ENCODE peak calls at places on chromosomes 13 and 19, in four cellular contexts. One of them, this sample, is unnamed.

GRCh38 chr13:52955505-52955904 is 73.1 kb upstream of the OLFM4 start:
- DNase-seq in SK-N-SH: no peak
- DNase-seq in HepG2: no peak
- DNase-seq in GM12878: no peak
- DNase-seq in this sample: peak; percentile 66

GRCh38 chr19:38523319-38523718 is 89.8 kb downstream of the RYR1 start:
- DNase-seq in HepG2: no peak
- DNase-seq in SK-N-SH: no peak
- DNase-seq in GM12878: no peak
- DNase-seq in this sample: no peak

GRCh38 chr13:97273341-97273831 is 51.3 kb downstream of the MBNL2 start:
- DNase-seq in GM12878: no peak
- DNase-seq in SK-N-SH: no peak
- DNase-seq in HepG2: no peak
- DNase-seq in this sample: no peak

GRCh38 chr19:54162884-54163283 is 3.4 kb upstream of the LENG1 start:
- DNase-seq in GM12878: no peak
- DNase-seq in HepG2: no peak
- DNase-seq in SK-N-SH: no peak
- DNase-seq in this sample: no peak

GRCh38 chr19:13408889-13409518 is 97.3 kb downstream of the CACNA1A start:
- DNase-seq in HepG2: no peak
- DNase-seq in SK-N-SH: no peak
- DNase-seq in GM12878: no peak
- DNase-seq in this sample: no peak

GRCh38 chr13:19586904-19587634 is 25.7 kb upstream of the TPTE2 start:
- DNase-seq in GM12878: peak; percentile 65
- DNase-seq in HepG2: peak; percentile 65
- DNase-seq in SK-N-SH: peak; percentile 52
- DNase-seq in this sample: no peak

GRCh38 chr13:74794147-74794546 is 659.9 kb upstream of the KLF12 start:
- DNase-seq in GM12878: no peak
- DNase-seq in HepG2: no peak
- DNase-seq in SK-N-SH: no peak
- DNase-seq in this sample: no peak

GRCh38 chr19:38049105-38049649 is 142.2 kb downstream of the SIPA1L3 start:
- DNase-seq in SK-N-SH: no peak
- DNase-seq in GM12878: peak; percentile 93
- DNase-seq in HepG2: no peak
- DNase-seq in this sample: no peak

GRCh38 chr13:92573467-92574057 is 653.0 kb upstream of the GPC6 start:
- DNase-seq in HepG2: peak; percentile 44
- DNase-seq in GM12878: no peak
- DNase-seq in SK-N-SH: peak; percentile 2
- DNase-seq in this sample: peak; percentile 48

GRCh38 chr13:52848455-52849190 is at the start of gene PCDH8:
- DNase-seq in SK-N-SH: peak; percentile 93
- DNase-seq in GM12878: no peak
- DNase-seq in HepG2: no peak
- DNase-seq in this sample: peak; percentile 94

GRCh38 chr13:40770609-40770933 is 419 bp downstream of the MRPS31 start:
- DNase-seq in GM12878: no peak
- DNase-seq in HepG2: no peak
- DNase-seq in SK-N-SH: no peak
- DNase-seq in this sample: no peak

GRCh38 chr13:44575741-44576395 is at the start of gene TSC22D1:
- DNase-seq in SK-N-SH: peak; percentile 54
- DNase-seq in GM12878: no peak
- DNase-seq in HepG2: no peak
- DNase-seq in this sample: no peak

GRCh38 chr13:71865858-71866172 is 1.2 kb downstream of the DACH1 start:
- DNase-seq in HepG2: no peak
- DNase-seq in SK-N-SH: peak; percentile 65
- DNase-seq in GM12878: no peak
- DNase-seq in this sample: no peak

GRCh38 chr19:10227215-10227971 is 3.7 kb downstream of the S1PR2 start:
- DNase-seq in SK-N-SH: peak; percentile 74
- DNase-seq in GM12878: no peak
- DNase-seq in HepG2: no peak
- DNase-seq in this sample: no peak

GRCh38 chr19:20287070-20287469 is 120.1 kb downstream of the ZNF486 start:
- DNase-seq in GM12878: no peak
- DNase-seq in SK-N-SH: no peak
- DNase-seq in HepG2: no peak
- DNase-seq in this sample: no peak

GRCh38 chr19:54434862-54435174 is 14.2 kb upstream of the LENG8 start:
- DNase-seq in SK-N-SH: peak; percentile 10
- DNase-seq in HepG2: no peak
- DNase-seq in GM12878: no peak
- DNase-seq in this sample: no peak

GRCh38 chr19:33947565-33947964 is 150.9 kb downstream of the KCTD15 start:
- DNase-seq in GM12878: no peak
- DNase-seq in HepG2: no peak
- DNase-seq in SK-N-SH: no peak
- DNase-seq in this sample: no peak

GRCh38 chr13:23069571-23069970 is 111.2 kb upstream of the SGCG start:
- DNase-seq in GM12878: no peak
- DNase-seq in SK-N-SH: no peak
- DNase-seq in HepG2: no peak
- DNase-seq in this sample: no peak

GRCh38 chr19:14492756-14493337 is 3.1 kb downstream of the GIPC1 start:
- DNase-seq in SK-N-SH: no peak
- DNase-seq in HepG2: no peak
- DNase-seq in GM12878: no peak
- DNase-seq in this sample: no peak

GRCh38 chr13:25973085-25973484 is 78.7 kb downstream of the SHISA2 start:
- DNase-seq in HepG2: no peak
- DNase-seq in SK-N-SH: no peak
- DNase-seq in GM12878: no peak
- DNase-seq in this sample: no peak

GRCh38 chr19:5436948-5437306 is 18.3 kb upstream of the ZNRF4 start:
- DNase-seq in GM12878: no peak
- DNase-seq in SK-N-SH: no peak
- DNase-seq in HepG2: no peak
- DNase-seq in this sample: no peak

GRCh38 chr19:5436101-5436947 is 18.9 kb upstream of the ZNRF4 start:
- DNase-seq in HepG2: no peak
- DNase-seq in SK-N-SH: peak; percentile 99
- DNase-seq in GM12878: no peak
- DNase-seq in this sample: peak; percentile 68

GRCh38 chr19:5440299-5440698 is 14.9 kb upstream of the ZNRF4 start:
- DNase-seq in SK-N-SH: no peak
- DNase-seq in GM12878: no peak
- DNase-seq in HepG2: no peak
- DNase-seq in this sample: no peak

GRCh38 chr19:5435642-5436017 is 19.6 kb upstream of the ZNRF4 start:
- DNase-seq in GM12878: no peak
- DNase-seq in HepG2: no peak
- DNase-seq in SK-N-SH: no peak
- DNase-seq in this sample: no peak

GRCh38 chr19:5439452-5439851 is 15.8 kb upstream of the ZNRF4 start:
- DNase-seq in HepG2: no peak
- DNase-seq in SK-N-SH: no peak
- DNase-seq in GM12878: no peak
- DNase-seq in this sample: no peak
- TF ChIP-seq TCF12 in HepG2: no peak
- TF ChIP-seq TCF12 in SK-N-SH: no peak
- TF ChIP-seq TCF12 in GM12878: no peak
- TF ChIP-seq TCF12 in this sample: no peak

GRCh38 chr19:4712771-4713170 is 10.9 kb downstream of the DPP9 start:
- DNase-seq in GM12878: no peak
- DNase-seq in HepG2: no peak
- DNase-seq in SK-N-SH: peak; percentile 18
- DNase-seq in this sample: no peak
- TF ChIP-seq TCF12 in GM12878: no peak
- TF ChIP-seq TCF12 in HepG2: no peak
- TF ChIP-seq TCF12 in SK-N-SH: no peak
- TF ChIP-seq TCF12 in this sample: no peak

GRCh38 chr13:79108914-79109643 is 297.0 kb downstream of the RBM26 start:
- DNase-seq in SK-N-SH: no peak
- DNase-seq in HepG2: no peak
- DNase-seq in GM12878: peak; percentile 16
- DNase-seq in this sample: no peak
- TF ChIP-seq TCF12 in SK-N-SH: no peak
- TF ChIP-seq TCF12 in HepG2: no peak
- TF ChIP-seq TCF12 in GM12878: no peak
- TF ChIP-seq TCF12 in this sample: no peak

GRCh38 chr19:42114412-42114811 is 17.8 kb downstream of the POU2F2 start:
- DNase-seq in SK-N-SH: no peak
- DNase-seq in HepG2: no peak
- DNase-seq in GM12878: peak; percentile 50
- DNase-seq in this sample: no peak
- TF ChIP-seq TCF12 in SK-N-SH: no peak
- TF ChIP-seq TCF12 in HepG2: no peak
- TF ChIP-seq TCF12 in GM12878: peak; percentile 80
- TF ChIP-seq TCF12 in this sample: no peak

GRCh38 chr13:51639171-51639570 is 54.9 kb downstream of the WDFY2 start:
- DNase-seq in HepG2: no peak
- DNase-seq in GM12878: no peak
- DNase-seq in SK-N-SH: no peak
- DNase-seq in this sample: no peak
- TF ChIP-seq TCF12 in HepG2: no peak
- TF ChIP-seq TCF12 in GM12878: no peak
- TF ChIP-seq TCF12 in SK-N-SH: no peak
- TF ChIP-seq TCF12 in this sample: no peak

GRCh38 chr13:111519490-111520170 is 199.2 kb downstream of the TEX29 start:
- DNase-seq in HepG2: no peak
- DNase-seq in GM12878: no peak
- DNase-seq in SK-N-SH: no peak
- DNase-seq in this sample: no peak
- TF ChIP-seq TCF12 in HepG2: no peak
- TF ChIP-seq TCF12 in GM12878: no peak
- TF ChIP-seq TCF12 in SK-N-SH: no peak
- TF ChIP-seq TCF12 in this sample: no peak

GRCh38 chr19:45470147-45471081 is 2.6 kb downstream of the FOSB start:
- DNase-seq in SK-N-SH: no peak
- DNase-seq in GM12878: no peak
- DNase-seq in HepG2: no peak
- DNase-seq in this sample: no peak

GRCh38 chr19:45472557-45473365 is 5.0 kb downstream of the FOSB start:
- DNase-seq in SK-N-SH: no peak
- DNase-seq in HepG2: no peak
- DNase-seq in GM12878: no peak
- DNase-seq in this sample: no peak

GRCh38 chr19:45469835-45470146 is 2.0 kb downstream of the FOSB start:
- DNase-seq in HepG2: peak; percentile 85
- DNase-seq in SK-N-SH: peak; percentile 93
- DNase-seq in GM12878: no peak
- DNase-seq in this sample: no peak

GRCh38 chr19:45473366-45474190 is 5.8 kb downstream of the FOSB start:
- DNase-seq in SK-N-SH: no peak
- DNase-seq in HepG2: no peak
- DNase-seq in GM12878: no peak
- DNase-seq in this sample: no peak

GRCh38 chr19:45471866-45472556 is 4.2 kb downstream of the FOSB start:
- DNase-seq in HepG2: no peak
- DNase-seq in SK-N-SH: no peak
- DNase-seq in GM12878: no peak
- DNase-seq in this sample: no peak
- TF ChIP-seq TCF12 in HepG2: no peak
- TF ChIP-seq TCF12 in SK-N-SH: no peak
- TF ChIP-seq TCF12 in GM12878: no peak
- TF ChIP-seq TCF12 in this sample: no peak

GRCh38 chr19:45474191-45474940 is 6.6 kb downstream of the FOSB start:
- DNase-seq in SK-N-SH: no peak
- DNase-seq in HepG2: no peak
- DNase-seq in GM12878: no peak
- DNase-seq in this sample: no peak

GRCh38 chr19:45469132-45469834 is 1.5 kb downstream of the FOSB start:
- DNase-seq in GM12878: peak; percentile 78
- DNase-seq in HepG2: peak; percentile 87
- DNase-seq in SK-N-SH: peak; percentile 92
- DNase-seq in this sample: no peak

GRCh38 chr19:45468159-45468651 is 409 bp downstream of the FOSB start:
- DNase-seq in SK-N-SH: no peak
- DNase-seq in GM12878: no peak
- DNase-seq in HepG2: no peak
- DNase-seq in this sample: no peak

GRCh38 chr19:45468803-45469131 is 971 bp downstream of the FOSB start:
- DNase-seq in HepG2: no peak
- DNase-seq in SK-N-SH: no peak
- DNase-seq in GM12878: no peak
- DNase-seq in this sample: no peak

DNA sequence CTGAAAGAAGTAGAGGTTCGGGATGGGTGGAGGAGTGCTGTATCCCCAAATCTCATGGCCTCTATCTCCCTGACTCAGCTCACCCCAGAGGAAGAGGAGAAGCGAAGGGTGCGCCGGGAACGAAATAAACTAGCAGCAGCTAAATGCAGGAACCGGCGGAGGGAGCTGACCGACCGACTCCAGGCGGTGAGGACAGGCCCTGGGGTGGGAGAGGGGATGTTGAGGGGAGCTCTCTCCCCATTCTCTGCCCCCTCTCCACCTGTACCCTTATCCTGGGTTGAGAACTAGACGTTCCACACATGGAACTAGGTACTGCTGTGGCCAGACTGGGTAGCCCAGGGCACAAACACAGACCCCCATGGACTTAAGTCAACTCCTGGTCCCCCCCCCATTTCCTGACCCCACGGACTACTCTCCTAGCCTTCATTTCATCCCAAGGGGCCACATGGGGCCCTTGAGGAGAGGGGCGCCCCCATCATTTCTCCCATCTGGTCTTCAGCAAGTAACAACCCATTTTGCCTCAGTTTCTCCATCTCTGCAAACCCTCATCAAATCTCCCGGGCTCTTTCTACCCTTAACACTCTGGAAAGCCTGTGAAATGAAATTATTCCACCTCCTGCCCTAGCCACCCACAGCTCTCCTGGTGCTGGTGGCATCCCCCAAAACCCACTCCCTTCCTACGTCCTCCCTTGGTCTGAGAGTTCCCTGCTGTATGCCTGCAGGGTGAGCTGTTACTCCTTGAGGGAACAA is 3.5 kb downstream of the FOSB start:
- DNase-seq in HepG2: no peak
- DNase-seq in SK-N-SH: no peak
- DNase-seq in GM12878: no peak
- DNase-seq in this sample: no peak
- TF ChIP-seq TCF12 in HepG2: no peak
- TF ChIP-seq TCF12 in SK-N-SH: no peak
- TF ChIP-seq TCF12 in GM12878: no peak
- TF ChIP-seq TCF12 in this sample: no peak

GRCh38 chr13:77523834-77524728 is 11.4 kb upstream of the SCEL start:
- DNase-seq in GM12878: no peak
- DNase-seq in HepG2: no peak
- DNase-seq in SK-N-SH: no peak
- DNase-seq in this sample: no peak
- TF ChIP-seq TCF12 in GM12878: no peak
- TF ChIP-seq TCF12 in HepG2: no peak
- TF ChIP-seq TCF12 in SK-N-SH: no peak
- TF ChIP-seq TCF12 in this sample: no peak